ENCODE peak calls at places on chromosomes 5 and 9, in nine cellular contexts. T, E, O, J, M, V, I, F and C are unnamed samples.

GRCh38 chr9:78671785-78672184 is 374.9 kb downstream of the PSAT1 start:
- DNase-seq in T (no peak), E (no peak), O (no peak), J (no peak), M (no peak), V (no peak), I (no peak), F (no peak), C (no peak)

GRCh38 chr5:674630-675011 is 18.5 kb downstream of the TPPP start:
- DNase-seq in T (no peak), E (no peak), O (no peak), J (no peak), M (no peak), V (no peak), I (peak; percentile 16), F (no peak), C (no peak)

GRCh38 chr9:21890696-21891095 is 88.3 kb downstream of the MTAP start:
- DNase-seq in T (no peak), E (no peak), O (no peak), J (no peak), M (no peak), V (no peak), I (no peak), F (no peak), C (no peak)

GRCh38 chr9:122058051-122058450 is 35.1 kb downstream of the TTLL11 start:
- DNase-seq in T (no peak), E (no peak), O (no peak), J (no peak), M (no peak), V (no peak), I (no peak), F (no peak), C (no peak)

GRCh38 chr5:6820851-6821479 is 107.7 kb downstream of the TENT4A start:
- DNase-seq in T (peak; percentile 50), E (peak; percentile 58), O (no peak), J (peak; percentile 69), M (peak; percentile 33), V (peak; percentile 76), I (no peak), F (peak; percentile 49), C (no peak)

GRCh38 chr5:158922263-158922592 is 177.5 kb downstream of the EBF1 start:
- DNase-seq in T (no peak), E (peak; percentile 48), O (no peak), J (no peak), M (no peak), V (no peak), I (no peak), F (no peak), C (no peak)

GRCh38 chr5:172418847-172419810 is 35.2 kb downstream of the SH3PXD2B start:
- DNase-seq in T (no peak), E (no peak), O (no peak), J (no peak), M (peak; percentile 90), V (no peak), I (no peak), F (peak; percentile 86), C (no peak)

GRCh38 chr9:2809692-2810423 is 34.0 kb downstream of the PUM3 start:
- DNase-seq in T (peak; percentile 60), E (no peak), O (no peak), J (no peak), M (peak; percentile 14), V (no peak), I (no peak), F (no peak), C (no peak)

GRCh38 chr5:94893404-94894145 is 275.1 kb downstream of the SLF1 start:
- DNase-seq in T (peak; percentile 25), E (peak; percentile 10), O (no peak), J (no peak), M (peak; percentile 11), V (no peak), I (no peak), F (no peak), C (no peak)

GRCh38 chr9:93468763-93469456 is 15.5 kb upstream of the FAM120AOS start:
- DNase-seq in T (peak; percentile 41), E (no peak), O (no peak), J (no peak), M (peak; percentile 35), V (no peak), I (no peak), F (peak; percentile 38), C (no peak)

GRCh38 chr5:146527785-146528184 is 11.8 kb upstream of the GPR151 start:
- DNase-seq in T (no peak), E (no peak), O (no peak), J (no peak), M (no peak), V (no peak), I (no peak), F (peak; percentile 76), C (no peak)

GRCh38 chr5:150024241-150024984 is 23.9 kb downstream of the HMGXB3 start:
- DNase-seq in T (peak; percentile 49), E (no peak), O (no peak), J (no peak), M (no peak), V (no peak), I (no peak), F (no peak), C (no peak)

GRCh38 chr5:179766021-179766725 is 27.6 kb upstream of the LTC4S start:
- DNase-seq in T (no peak), E (no peak), O (no peak), J (no peak), M (no peak), V (no peak), I (no peak), F (no peak), C (no peak)

GRCh38 chr9:16671591-16672137 is 198.8 kb downstream of the BNC2 start:
- DNase-seq in T (no peak), E (peak; percentile 47), O (no peak), J (no peak), M (peak; percentile 56), V (no peak), I (no peak), F (peak; percentile 11), C (no peak)

GRCh38 chr5:93072831-93073459 is 508.1 kb downstream of the NR2F1-AS1 start:
- DNase-seq in T (no peak), E (no peak), O (no peak), J (no peak), M (peak; percentile 63), V (no peak), I (no peak), F (peak; percentile 63), C (no peak)

GRCh38 chr5:107496466-107496865 is 174.3 kb downstream of the EFNA5 start:
- DNase-seq in T (no peak), E (no peak), O (no peak), J (no peak), M (no peak), V (no peak), I (no peak), F (no peak), C (no peak)

GRCh38 chr9:126875780-126876510 is 15.5 kb downstream of the ZBTB34 start:
- DNase-seq in T (no peak), E (no peak), O (no peak), J (no peak), M (no peak), V (no peak), I (no peak), F (no peak), C (no peak)

GRCh38 chr5:136028782-136029742 is at the start of gene TGFBI:
- DNase-seq in T (peak; percentile 76), E (peak; percentile 40), O (peak; percentile 72), J (peak; percentile 28), M (peak; percentile 87), V (no peak), I (peak; percentile 76), F (peak; percentile 90), C (no peak)

GRCh38 chr5:68171101-68171558 is 44.4 kb upstream of the PIK3R1 start:
- DNase-seq in T (no peak), E (no peak), O (peak; percentile 91), J (no peak), M (no peak), V (no peak), I (peak; percentile 89), F (no peak), C (no peak)

GRCh38 chr5:81698806-81699205 is 52.1 kb downstream of the SSBP2 start:
- DNase-seq in T (no peak), E (no peak), O (no peak), J (no peak), M (no peak), V (no peak), I (no peak), F (no peak), C (no peak)

GRCh38 chr9:98095401-98095800 is 23.6 kb downstream of the TRIM14 start:
- DNase-seq in T (no peak), E (no peak), O (no peak), J (no peak), M (no peak), V (no peak), I (no peak), F (no peak), C (no peak)

GRCh38 chr9:80410106-80410505 is 838.3 kb downstream of the TLE4 start:
- DNase-seq in T (no peak), E (peak; percentile 0), O (no peak), J (peak; percentile 3), M (no peak), V (no peak), I (no peak), F (no peak), C (no peak)

GRCh38 chr9:124179196-124180071 is 78.3 kb upstream of the NEK6 start:
- DNase-seq in T (no peak), E (no peak), O (peak; percentile 48), J (no peak), M (no peak), V (no peak), I (no peak), F (no peak), C (peak; percentile 56)
- TF ChIP-seq CTCF in T (no peak), E (no peak), O (no peak), J (no peak), M (no peak), V (no peak), I (no peak), F (no peak), C (no peak)

GRCh38 chr9:130110166-130110565 is 56.5 kb downstream of the GPR107 start:
- DNase-seq in T (no peak), E (no peak), O (no peak), J (no peak), M (no peak), V (no peak), I (no peak), F (no peak), C (no peak)
- TF ChIP-seq CTCF in T (no peak), E (no peak), O (no peak), J (no peak), M (no peak), V (no peak), I (no peak), F (no peak), C (peak; percentile 14)

GRCh38 chr5:168020522-168021294 is 270.7 kb upstream of the WWC1 start:
- DNase-seq in T (no peak), E (no peak), O (no peak), J (no peak), M (peak; percentile 31), V (no peak), I (no peak), F (peak; percentile 45), C (no peak)
- TF ChIP-seq CTCF in T (peak; percentile 51), E (no peak), O (no peak), J (peak; percentile 44), M (peak; percentile 59), V (peak; percentile 18), I (peak; percentile 39), F (no peak), C (peak; percentile 26)

DNA sequence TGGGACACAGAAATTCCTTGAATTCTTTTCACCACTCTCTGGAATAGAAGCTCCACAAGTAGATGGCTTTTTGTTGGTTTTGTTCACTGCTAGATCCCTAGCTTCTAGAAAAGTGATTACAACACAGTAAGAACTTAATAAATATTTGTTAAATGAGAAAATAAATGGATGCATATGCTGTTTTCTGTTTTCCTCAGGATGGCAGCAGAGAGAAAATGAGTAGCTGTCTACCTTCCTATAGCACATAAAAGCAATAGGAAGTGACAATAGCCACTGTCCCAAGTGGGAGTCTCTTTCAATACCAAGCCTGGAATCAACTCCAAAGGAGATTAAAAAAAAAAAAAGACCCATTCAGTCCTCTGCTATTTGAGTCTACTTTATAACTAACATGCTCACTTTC is 100.6 kb upstream of the NREP start:
- DNase-seq in T (no peak), E (no peak), O (no peak), J (no peak), M (no peak), V (no peak), I (no peak), F (no peak), C (no peak)
- TF ChIP-seq CTCF in T (no peak), E (no peak), O (no peak), J (no peak), M (no peak), V (no peak), I (no peak), F (no peak), C (no peak)